ENCODE peak calls at places on chromosomes 6 and 20, in four cellular contexts. W is HTR-8/SVneo, P is occipital lobe, O is NCI-H1694 treated with DMSO at 0.1 percent for 48 hours. K is an unnamed sample.

GRCh38 chr6:41892921-41893564 is 2.1 kb downstream of the USP49 start:
- DNase-seq in W (no peak), P (no peak), O (no peak), K (no peak)

GRCh38 chr20:33803921-33804337 is 7.2 kb upstream of the CHMP4B start:
- DNase-seq in W (peak), P (no peak), O (no peak), K (no peak)

GRCh38 chr6:1027109-1027794 is 284.6 kb upstream of the FOXQ1 start:
- DNase-seq in W (no peak), P (no peak), O (no peak), K (no peak)

GRCh38 chr6:158911746-158912158 is 88.2 kb downstream of the RSPH3 start:
- DNase-seq in W (no peak), P (no peak), O (no peak), K (peak)

GRCh38 chr6:107811591-107812218 is 12.4 kb downstream of the SCML4 start:
- DNase-seq in W (peak), P (no peak), O (no peak), K (no peak)

GRCh38 chr6:115602471-115602870 is 458.2 kb downstream of the FRK start:
- DNase-seq in W (no peak), P (no peak), O (no peak), K (no peak)

GRCh38 chr6:42407379-42407778 is 44.3 kb downstream of the TRERF1 start:
- DNase-seq in W (peak), P (no peak), O (no peak), K (no peak)

GRCh38 chr20:38032585-38033329 is 499 bp downstream of the TTI1 start:
- DNase-seq in W (no peak), P (no peak), O (no peak), K (no peak)

GRCh38 chr6:144804246-144804790 is 519.2 kb downstream of the UTRN start:
- DNase-seq in W (no peak), P (no peak), O (no peak), K (no peak)

GRCh38 chr20:51422912-51423667 is 119.4 kb downstream of the NFATC2 start:
- DNase-seq in W (no peak), P (no peak), O (no peak), K (no peak)

GRCh38 chr6:44580901-44581300 is 193.4 kb downstream of the CDC5L start:
- DNase-seq in W (peak), P (no peak), O (no peak), K (no peak)

GRCh38 chr6:106197441-106197840 is 111.3 kb downstream of the PRDM1 start:
- DNase-seq in W (no peak), P (no peak), O (no peak), K (no peak)

GRCh38 chr6:37456126-37456525 is 23.1 kb downstream of the CMTR1 start:
- DNase-seq in W (no peak), P (no peak), O (no peak), K (no peak)

GRCh38 chr6:14766595-14766994 is 479.3 kb upstream of the JARID2 start:
- DNase-seq in W (no peak), P (no peak), O (no peak), K (no peak)

GRCh38 chr6:2947424-2947823 is 23.9 kb downstream of the SERPINB6 start:
- DNase-seq in W (no peak), P (no peak), O (no peak), K (no peak)

GRCh38 chr6:137834508-137834907 is 32.6 kb upstream of the TNFAIP3 start:
- DNase-seq in W (no peak), P (no peak), O (no peak), K (no peak)

GRCh38 chr6:25962368-25963127 is at the start of gene TRIM38:
- DNase-seq in W (peak), P (no peak), O (no peak), K (peak)

GRCh38 chr20:13022401-13023170 is 13.8 kb downstream of the SPTLC3 start:
- DNase-seq in W (no peak), P (no peak), O (no peak), K (no peak)

GRCh38 chr6:147546501-147547368 is 38.2 kb downstream of the SAMD5 start:
- DNase-seq in W (no peak), P (no peak), O (no peak), K (no peak)

GRCh38 chr6:111228094-111228493 is 140.8 kb downstream of the SLC16A10 start:
- DNase-seq in W (no peak), P (no peak), O (no peak), K (no peak)

K was measured in CD4-positive, alpha-beta T cell.